ENCODE peak calls at places on chromosomes 13 and 19, in eight cellular contexts. S is osteoblast, Y is HFFc6, H is cardiac muscle cell, G is chondrocyte, X is spleen, B is mucosa of descending colon, O is ovary. W is an unnamed sample.

GRCh38 chr13:31629085-31629785 is 110.1 kb upstream of the RXFP2 start:
- DNase-seq in H (no peak), X (no peak), G (no peak), Y (peak; percentile 46), S (no peak), O (no peak), B (no peak), W (no peak)

GRCh38 chr13:66424417-66424816 is 805.7 kb downstream of the PCDH9 start:
- DNase-seq in O (no peak), X (no peak), B (no peak), Y (peak; percentile 27), S (no peak), G (no peak), H (no peak), W (no peak)

GRCh38 chr19:38543807-38544568 is 73.8 kb downstream of the MAP4K1 start:
- DNase-seq in X (no peak), G (peak; percentile 82), B (peak; percentile 41), O (peak; percentile 69), Y (peak; percentile 96), S (peak; percentile 96), H (peak; percentile 62), W (no peak)

GRCh38 chr13:48019796-48020195 is 17.7 kb upstream of the NUDT15 start:
- DNase-seq in G (no peak), O (no peak), X (no peak), S (no peak), B (no peak), Y (no peak), H (no peak), W (no peak)

GRCh38 chr13:103039183-103039582 is 27.0 kb downstream of the SLC10A2 start:
- DNase-seq in O (no peak), Y (no peak), G (no peak), S (no peak), H (no peak), X (no peak), B (no peak), W (no peak)

GRCh38 chr19:39129116-39129515 is 3.5 kb downstream of the PAK4 start:
- DNase-seq in S (no peak), H (no peak), X (no peak), Y (no peak), G (no peak), O (no peak), B (no peak), W (no peak)

GRCh38 chr13:28316841-28317240 is 178.1 kb downstream of the FLT1 start:
- DNase-seq in B (no peak), O (no peak), G (no peak), S (no peak), X (no peak), Y (no peak), H (no peak), W (no peak)

GRCh38 chr19:10107254-10107653 is 1.1 kb downstream of the PPAN start:
- DNase-seq in G (no peak), Y (no peak), X (no peak), O (no peak), S (peak; percentile 61), B (no peak), H (no peak), W (no peak)

GRCh38 chr13:37492061-37492460 is 106.5 kb downstream of the POSTN start:
- DNase-seq in G (no peak), B (no peak), Y (no peak), O (no peak), S (no peak), X (no peak), H (no peak), W (no peak)

GRCh38 chr19:18802354-18802753 is 11.2 kb upstream of the COMP start:
- DNase-seq in G (no peak), S (peak; percentile 73), X (no peak), B (no peak), H (no peak), O (no peak), Y (no peak), W (no peak)

GRCh38 chr19:35403116-35403760 is 32.4 kb downstream of the GPR42 start:
- DNase-seq in B (no peak), G (no peak), X (no peak), O (no peak), Y (no peak), S (no peak), H (peak; percentile 17), W (no peak)

GRCh38 chr13:49827336-49827735 is 34.9 kb upstream of the KPNA3 start:
- DNase-seq in G (no peak), B (no peak), S (no peak), H (no peak), O (no peak), Y (no peak), X (no peak), W (no peak)

GRCh38 chr19:4830768-4831265 is 695 bp downstream of the TICAM1 start:
- DNase-seq in G (no peak), S (peak; percentile 32), B (peak; percentile 51), H (no peak), Y (no peak), X (no peak), O (no peak), W (no peak)

GRCh38 chr13:109389456-109389855 is 396.9 kb downstream of the IRS2 start:
- DNase-seq in O (no peak), Y (peak; percentile 35), S (no peak), X (no peak), G (no peak), H (no peak), B (no peak), W (no peak)

GRCh38 chr19:10135551-10136334 is 16.0 kb upstream of the EIF3G start:
- DNase-seq in O (no peak), G (no peak), X (no peak), H (no peak), Y (no peak), B (no peak), S (peak; percentile 78), W (no peak)

GRCh38 chr19:8988204-8988603 is 22.0 kb downstream of the MUC16 start:
- DNase-seq in B (no peak), O (no peak), H (no peak), G (no peak), S (no peak), X (peak; percentile 19), Y (no peak), W (no peak)

GRCh38 chr13:112984954-112985802 is 16.2 kb downstream of the MCF2L start:
- DNase-seq in S (no peak), B (peak; percentile 79), Y (no peak), X (no peak), H (no peak), G (no peak), O (no peak), W (no peak)

GRCh38 chr19:1492474-1493006 is 1.6 kb downstream of the REEP6 start:
- DNase-seq in S (peak; percentile 30), H (no peak), X (no peak), Y (no peak), B (peak; percentile 38), G (no peak), O (no peak), W (no peak)

DNA sequence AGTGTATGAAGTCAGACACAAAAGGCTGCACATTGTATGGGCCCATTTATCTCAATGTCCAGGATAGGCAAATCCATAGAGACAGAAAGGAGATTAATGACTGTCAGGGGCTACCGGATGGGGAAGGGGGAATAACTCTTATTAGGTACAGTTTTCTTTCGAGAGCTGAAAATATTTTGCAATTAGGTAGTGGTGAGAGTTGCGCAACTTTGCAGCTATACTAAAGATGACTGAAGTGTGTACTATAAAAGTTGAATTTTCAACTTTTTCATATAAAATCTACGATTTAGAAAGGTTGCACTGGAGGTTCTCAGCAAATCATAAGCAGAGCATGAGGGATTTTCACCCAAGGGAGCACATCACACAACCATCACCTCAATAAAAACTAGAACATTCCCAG is 16.1 kb upstream of the SLC15A1 start:
- DNase-seq in G (no peak), Y (no peak), S (no peak), X (no peak), H (no peak), B (no peak), O (no peak), W (no peak)
- TF ChIP-seq CTCF in G (no peak), Y (no peak), S (no peak), X (no peak), H (no peak), B (no peak), O (no peak), W (no peak)

GRCh38 chr13:99028890-99029289 is 51.0 kb upstream of the DOCK9 start:
- DNase-seq in G (no peak), X (no peak), B (no peak), S (no peak), H (no peak), O (no peak), Y (no peak), W (peak; percentile 33)
- TF ChIP-seq CTCF in G (peak; percentile 44), X (peak; percentile 41), B (no peak), S (peak; percentile 37), H (peak; percentile 26), O (no peak), Y (peak; percentile 51), W (peak; percentile 75)

GRCh38 chr13:91045351-91046034 is 302.0 kb upstream of the MIR17HG start:
- DNase-seq in H (peak; percentile 16), B (no peak), G (no peak), O (no peak), X (no peak), S (peak; percentile 23), Y (no peak), W (no peak)
- TF ChIP-seq CTCF in H (peak; percentile 34), B (no peak), G (peak; percentile 81), O (no peak), X (no peak), S (no peak), Y (peak; percentile 31), W (no peak)

GRCh38 chr19:36528194-36528920 is at the start of gene ZNF260:
- DNase-seq in B (peak; percentile 97), S (peak; percentile 95), O (peak; percentile 97), Y (peak; percentile 97), G (peak; percentile 97), X (peak; percentile 97), H (peak; percentile 98), W (peak; percentile 90)
- TF ChIP-seq CTCF in B (peak; percentile 19), S (no peak), O (no peak), Y (no peak), G (no peak), X (no peak), H (no peak), W (no peak)

DNA sequence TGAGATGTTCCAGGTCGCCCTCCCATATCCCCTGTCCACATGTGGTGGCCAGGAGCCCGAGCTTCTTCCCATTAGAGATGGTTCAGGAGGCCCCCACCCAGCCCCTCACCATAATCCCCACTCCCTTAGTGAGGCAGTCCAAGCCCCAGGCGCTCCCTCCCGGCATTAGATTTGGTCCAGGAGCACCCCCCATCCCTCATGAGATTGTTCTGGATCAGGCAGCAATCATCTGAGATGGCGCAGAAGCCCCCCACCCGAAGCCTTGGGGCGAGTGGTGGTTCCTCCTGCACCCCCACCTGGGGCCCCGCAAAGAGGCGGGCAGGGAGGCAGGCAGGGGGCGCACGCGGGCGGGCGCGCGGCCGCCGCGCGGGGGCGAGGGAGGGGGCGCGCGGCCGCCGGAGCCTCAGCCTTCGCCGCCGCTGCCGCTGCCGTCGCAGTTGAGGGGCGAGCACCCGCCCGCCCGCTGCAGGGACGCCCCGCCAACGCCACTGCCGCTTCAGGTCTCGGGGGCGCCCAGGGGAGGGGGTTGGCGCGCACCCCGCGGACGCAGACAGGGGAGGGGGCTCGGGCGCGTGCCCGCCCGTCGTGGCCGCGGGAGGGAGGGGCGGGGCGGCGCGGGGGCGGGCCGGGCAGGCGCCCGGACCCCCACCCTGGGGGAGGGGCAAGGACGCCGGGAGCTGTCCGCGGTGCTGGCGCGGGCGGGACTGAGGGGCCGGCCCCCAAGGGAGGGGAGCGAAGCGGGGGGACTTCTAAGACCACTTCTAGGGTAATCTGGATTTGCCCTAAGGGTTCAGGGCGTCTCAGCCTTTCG is 46.4 kb upstream of the SHKBP1 start:
- DNase-seq in G (no peak), Y (no peak), S (peak; percentile 91), O (peak; percentile 67), B (no peak), X (no peak), H (peak; percentile 82), W (peak; percentile 38)
- TF ChIP-seq CTCF in G (peak; percentile 49), Y (peak; percentile 16), S (no peak), O (no peak), B (no peak), X (no peak), H (peak; percentile 30), W (no peak)

W was measured in natural killer cell.